ENCODE peak calls at places on chromosomes 5 and 9, in ten cellular contexts. One of them, this sample, is unnamed.

GRCh38 chr9:35385042-35385441 is 104.9 kb upstream of the RUSC2 start:
- DNase-seq in NCI-H2029: no peak
- DNase-seq in C1 segment of cervical spinal cord: no peak
- DNase-seq in AG10803: peak; percentile 81
- DNase-seq in T-helper 1 cell: no peak
- DNase-seq in neural crest cell: no peak
- DNase-seq in tibial artery: no peak
- DNase-seq in RCC 7860: no peak
- DNase-seq in activated CD4-positive, CD25-positive, alpha-beta regulatory T cell treated with anti-CD3 and anti-CD28 coated beads, Interleukin-2, amount 50 U/mL, for 72 hours: no peak
- DNase-seq in NCI-H1436 treated with DMSO at 0.1 percent for 48 hours: no peak
- DNase-seq in this sample: no peak

GRCh38 chr9:103287361-103287760 is 292.2 kb downstream of the CYLC2 start:
- DNase-seq in NCI-H2029: no peak
- DNase-seq in NCI-H1436 treated with DMSO at 0.1 percent for 48 hours: no peak
- DNase-seq in RCC 7860: no peak
- DNase-seq in AG10803: no peak
- DNase-seq in neural crest cell: no peak
- DNase-seq in C1 segment of cervical spinal cord: no peak
- DNase-seq in tibial artery: no peak
- DNase-seq in T-helper 1 cell: no peak
- DNase-seq in activated CD4-positive, CD25-positive, alpha-beta regulatory T cell treated with anti-CD3 and anti-CD28 coated beads, Interleukin-2, amount 50 U/mL, for 72 hours: no peak
- DNase-seq in this sample: no peak

GRCh38 chr5:66653380-66653779 is 57.2 kb downstream of the MAST4 start:
- DNase-seq in NCI-H1436 treated with DMSO at 0.1 percent for 48 hours: no peak
- DNase-seq in T-helper 1 cell: no peak
- DNase-seq in RCC 7860: no peak
- DNase-seq in tibial artery: no peak
- DNase-seq in neural crest cell: no peak
- DNase-seq in activated CD4-positive, CD25-positive, alpha-beta regulatory T cell treated with anti-CD3 and anti-CD28 coated beads, Interleukin-2, amount 50 U/mL, for 72 hours: no peak
- DNase-seq in NCI-H2029: peak; percentile 21
- DNase-seq in AG10803: peak; percentile 83
- DNase-seq in C1 segment of cervical spinal cord: no peak
- DNase-seq in this sample: no peak

GRCh38 chr9:134694714-134695113 is 53.1 kb downstream of the COL5A1 start:
- DNase-seq in C1 segment of cervical spinal cord: no peak
- DNase-seq in AG10803: no peak
- DNase-seq in activated CD4-positive, CD25-positive, alpha-beta regulatory T cell treated with anti-CD3 and anti-CD28 coated beads, Interleukin-2, amount 50 U/mL, for 72 hours: no peak
- DNase-seq in NCI-H2029: no peak
- DNase-seq in NCI-H1436 treated with DMSO at 0.1 percent for 48 hours: no peak
- DNase-seq in neural crest cell: no peak
- DNase-seq in T-helper 1 cell: peak; percentile 0
- DNase-seq in RCC 7860: no peak
- DNase-seq in tibial artery: peak; percentile 59
- DNase-seq in this sample: no peak

GRCh38 chr9:126327016-126327749 is 554 bp downstream of the MVB12B start:
- DNase-seq in C1 segment of cervical spinal cord: peak; percentile 75
- DNase-seq in T-helper 1 cell: no peak
- DNase-seq in RCC 7860: no peak
- DNase-seq in activated CD4-positive, CD25-positive, alpha-beta regulatory T cell treated with anti-CD3 and anti-CD28 coated beads, Interleukin-2, amount 50 U/mL, for 72 hours: peak; percentile 34
- DNase-seq in AG10803: no peak
- DNase-seq in tibial artery: no peak
- DNase-seq in NCI-H2029: no peak
- DNase-seq in NCI-H1436 treated with DMSO at 0.1 percent for 48 hours: no peak
- DNase-seq in neural crest cell: no peak
- DNase-seq in this sample: peak; percentile 59

GRCh38 chr9:133457748-133458147 is 2.0 kb upstream of the CACFD1 start:
- DNase-seq in T-helper 1 cell: no peak
- DNase-seq in RCC 7860: no peak
- DNase-seq in NCI-H2029: no peak
- DNase-seq in neural crest cell: no peak
- DNase-seq in C1 segment of cervical spinal cord: no peak
- DNase-seq in tibial artery: no peak
- DNase-seq in activated CD4-positive, CD25-positive, alpha-beta regulatory T cell treated with anti-CD3 and anti-CD28 coated beads, Interleukin-2, amount 50 U/mL, for 72 hours: no peak
- DNase-seq in AG10803: no peak
- DNase-seq in NCI-H1436 treated with DMSO at 0.1 percent for 48 hours: no peak
- DNase-seq in this sample: no peak

GRCh38 chr5:55868846-55869245 is 17.7 kb downstream of the IL31RA start:
- DNase-seq in AG10803: peak; percentile 91
- DNase-seq in neural crest cell: no peak
- DNase-seq in NCI-H2029: no peak
- DNase-seq in T-helper 1 cell: no peak
- DNase-seq in C1 segment of cervical spinal cord: no peak
- DNase-seq in NCI-H1436 treated with DMSO at 0.1 percent for 48 hours: no peak
- DNase-seq in tibial artery: no peak
- DNase-seq in activated CD4-positive, CD25-positive, alpha-beta regulatory T cell treated with anti-CD3 and anti-CD28 coated beads, Interleukin-2, amount 50 U/mL, for 72 hours: no peak
- DNase-seq in RCC 7860: peak; percentile 93
- DNase-seq in this sample: no peak

GRCh38 chr5:129094924-129095797 is 612 bp downstream of the ISOC1 start:
- DNase-seq in AG10803: peak; percentile 18
- DNase-seq in T-helper 1 cell: no peak
- DNase-seq in neural crest cell: peak; percentile 47
- DNase-seq in NCI-H2029: peak; percentile 34
- DNase-seq in NCI-H1436 treated with DMSO at 0.1 percent for 48 hours: no peak
- DNase-seq in C1 segment of cervical spinal cord: peak; percentile 53
- DNase-seq in activated CD4-positive, CD25-positive, alpha-beta regulatory T cell treated with anti-CD3 and anti-CD28 coated beads, Interleukin-2, amount 50 U/mL, for 72 hours: peak; percentile 68
- DNase-seq in tibial artery: peak; percentile 77
- DNase-seq in RCC 7860: peak; percentile 32
- DNase-seq in this sample: peak; percentile 48

GRCh38 chr9:114850871-114851270 is 45.0 kb upstream of the TNFSF15 start:
- DNase-seq in C1 segment of cervical spinal cord: no peak
- DNase-seq in AG10803: no peak
- DNase-seq in NCI-H2029: no peak
- DNase-seq in RCC 7860: no peak
- DNase-seq in activated CD4-positive, CD25-positive, alpha-beta regulatory T cell treated with anti-CD3 and anti-CD28 coated beads, Interleukin-2, amount 50 U/mL, for 72 hours: no peak
- DNase-seq in neural crest cell: no peak
- DNase-seq in tibial artery: no peak
- DNase-seq in T-helper 1 cell: no peak
- DNase-seq in NCI-H1436 treated with DMSO at 0.1 percent for 48 hours: no peak
- DNase-seq in this sample: no peak

GRCh38 chr9:127208416-127208815 is 56.2 kb upstream of the GARNL3 start:
- DNase-seq in tibial artery: no peak
- DNase-seq in C1 segment of cervical spinal cord: no peak
- DNase-seq in NCI-H1436 treated with DMSO at 0.1 percent for 48 hours: no peak
- DNase-seq in neural crest cell: no peak
- DNase-seq in RCC 7860: no peak
- DNase-seq in T-helper 1 cell: no peak
- DNase-seq in AG10803: no peak
- DNase-seq in activated CD4-positive, CD25-positive, alpha-beta regulatory T cell treated with anti-CD3 and anti-CD28 coated beads, Interleukin-2, amount 50 U/mL, for 72 hours: no peak
- DNase-seq in NCI-H2029: no peak
- DNase-seq in this sample: no peak

GRCh38 chr9:134966697-134967546 is 49.2 kb upstream of the FCN1 start:
- DNase-seq in neural crest cell: no peak
- DNase-seq in RCC 7860: no peak
- DNase-seq in C1 segment of cervical spinal cord: no peak
- DNase-seq in NCI-H1436 treated with DMSO at 0.1 percent for 48 hours: no peak
- DNase-seq in NCI-H2029: no peak
- DNase-seq in activated CD4-positive, CD25-positive, alpha-beta regulatory T cell treated with anti-CD3 and anti-CD28 coated beads, Interleukin-2, amount 50 U/mL, for 72 hours: no peak
- DNase-seq in T-helper 1 cell: no peak
- DNase-seq in tibial artery: peak; percentile 53
- DNase-seq in AG10803: no peak
- DNase-seq in this sample: no peak

GRCh38 chr5:38426986-38427950 is 129.2 kb downstream of the LIFR start:
- DNase-seq in neural crest cell: no peak
- DNase-seq in T-helper 1 cell: no peak
- DNase-seq in NCI-H2029: no peak
- DNase-seq in NCI-H1436 treated with DMSO at 0.1 percent for 48 hours: no peak
- DNase-seq in RCC 7860: no peak
- DNase-seq in tibial artery: no peak
- DNase-seq in AG10803: no peak
- DNase-seq in C1 segment of cervical spinal cord: no peak
- DNase-seq in activated CD4-positive, CD25-positive, alpha-beta regulatory T cell treated with anti-CD3 and anti-CD28 coated beads, Interleukin-2, amount 50 U/mL, for 72 hours: no peak
- DNase-seq in this sample: no peak

GRCh38 chr9:38127271-38127839 is 58.3 kb upstream of the SHB start:
- DNase-seq in activated CD4-positive, CD25-positive, alpha-beta regulatory T cell treated with anti-CD3 and anti-CD28 coated beads, Interleukin-2, amount 50 U/mL, for 72 hours: no peak
- DNase-seq in C1 segment of cervical spinal cord: no peak
- DNase-seq in NCI-H2029: no peak
- DNase-seq in neural crest cell: no peak
- DNase-seq in NCI-H1436 treated with DMSO at 0.1 percent for 48 hours: no peak
- DNase-seq in RCC 7860: no peak
- DNase-seq in T-helper 1 cell: no peak
- DNase-seq in tibial artery: no peak
- DNase-seq in AG10803: no peak
- DNase-seq in this sample: no peak

GRCh38 chr5:138955013-138955660 is 80.0 kb upstream of the LRRTM2 start:
- DNase-seq in AG10803: no peak
- DNase-seq in RCC 7860: no peak
- DNase-seq in tibial artery: no peak
- DNase-seq in C1 segment of cervical spinal cord: peak; percentile 52
- DNase-seq in NCI-H2029: peak; percentile 96
- DNase-seq in neural crest cell: no peak
- DNase-seq in NCI-H1436 treated with DMSO at 0.1 percent for 48 hours: no peak
- DNase-seq in T-helper 1 cell: no peak
- DNase-seq in activated CD4-positive, CD25-positive, alpha-beta regulatory T cell treated with anti-CD3 and anti-CD28 coated beads, Interleukin-2, amount 50 U/mL, for 72 hours: no peak
- DNase-seq in this sample: no peak

GRCh38 chr5:23639326-23639725 is 131.9 kb downstream of the PRDM9 start:
- DNase-seq in NCI-H1436 treated with DMSO at 0.1 percent for 48 hours: no peak
- DNase-seq in activated CD4-positive, CD25-positive, alpha-beta regulatory T cell treated with anti-CD3 and anti-CD28 coated beads, Interleukin-2, amount 50 U/mL, for 72 hours: no peak
- DNase-seq in RCC 7860: no peak
- DNase-seq in neural crest cell: no peak
- DNase-seq in T-helper 1 cell: no peak
- DNase-seq in C1 segment of cervical spinal cord: no peak
- DNase-seq in AG10803: no peak
- DNase-seq in NCI-H2029: no peak
- DNase-seq in tibial artery: no peak
- DNase-seq in this sample: no peak

GRCh38 chr5:172234031-172234430 is 40.1 kb downstream of the EFCAB9 start:
- DNase-seq in AG10803: no peak
- DNase-seq in RCC 7860: no peak
- DNase-seq in NCI-H2029: no peak
- DNase-seq in C1 segment of cervical spinal cord: no peak
- DNase-seq in NCI-H1436 treated with DMSO at 0.1 percent for 48 hours: no peak
- DNase-seq in neural crest cell: no peak
- DNase-seq in tibial artery: no peak
- DNase-seq in T-helper 1 cell: no peak
- DNase-seq in activated CD4-positive, CD25-positive, alpha-beta regulatory T cell treated with anti-CD3 and anti-CD28 coated beads, Interleukin-2, amount 50 U/mL, for 72 hours: no peak
- DNase-seq in this sample: no peak